ENCODE peak calls at places on chromosomes 5 and 9, in eight cellular contexts. C is fibroblast of mammary gland, N is Panc1, E is sciatic nerve, W is naive B cell, Q is left cardiac atrium, H is DMS53, K is cardiac fibroblast. L is an unnamed sample.

GRCh38 chr9:98380065-98380681 is 124.7 kb upstream of the TBC1D2 start:
- DNase-seq in N (no peak), H (no peak), E (no peak), Q (no peak), C (peak), K (peak), W (peak), L (no peak)

GRCh38 chr5:80777347-80778287 is 122.8 kb upstream of the DHFR start:
- DNase-seq in E (no peak), W (no peak), H (no peak), K (no peak), C (no peak), N (no peak), Q (no peak), L (no peak)

GRCh38 chr9:76571288-76572204 is 112.6 kb downstream of the GCNT1 start:
- DNase-seq in H (no peak), C (peak), E (no peak), K (peak), Q (peak), N (no peak), W (peak), L (peak)

GRCh38 chr9:86134361-86134760 is 35.0 kb upstream of the GOLM1 start:
- DNase-seq in E (no peak), H (no peak), Q (no peak), W (no peak), C (no peak), K (no peak), N (no peak), L (no peak)

GRCh38 chr5:172223901-172224873 is 30.2 kb downstream of the EFCAB9 start:
- DNase-seq in Q (no peak), N (no peak), H (no peak), W (no peak), E (no peak), K (no peak), C (no peak), L (no peak)

GRCh38 chr5:147223951-147224791 is 10.7 kb upstream of the STK32A start:
- DNase-seq in K (peak), H (peak), N (no peak), Q (peak), W (no peak), E (peak), C (peak), L (no peak)

GRCh38 chr5:52859619-52860018 is 71.9 kb downstream of the ITGA1 start:
- DNase-seq in K (peak), Q (no peak), E (no peak), N (no peak), H (no peak), W (no peak), C (peak), L (no peak)

GRCh38 chr5:135467051-135467625 is 15.0 kb upstream of the TIFAB start:
- DNase-seq in H (no peak), C (no peak), K (no peak), N (no peak), W (no peak), Q (no peak), E (peak), L (no peak)

GRCh38 chr5:81590498-81591384 is 160.2 kb downstream of the SSBP2 start:
- DNase-seq in K (no peak), H (no peak), W (no peak), N (no peak), C (no peak), Q (no peak), E (no peak), L (no peak)

GRCh38 chr9:117535439-117535838 is 120.6 kb upstream of the ASTN2 start:
- DNase-seq in E (no peak), W (no peak), K (no peak), H (peak), Q (no peak), N (no peak), C (no peak), L (no peak)